ENCODE peak calls at places on chromosomes 13 and 19, in ten cellular contexts. G is psoas muscle; V is NCI-H1092; U is activated T-helper 2 cell treated with anti-CD3 and anti-CD28 coated beads, Interferon-gamma antibody, Interleukin-2, Interleukin-4, amounts not matched to agents 10 μg/mL and 5 μg/mL and 100 μg/mL, durations not matched to agents 14 hours and 24 hours and 36 hours; L is sigmoid colon; P is GM10248; D is erythroblast; M is KBM-7; I is mesothelial cell of epicardium; K is GM23338. N is an unnamed sample.
A peak's percentile ranks its signal among the peaks of the same experiment; 100 is the strongest.

GRCh38 chr19:31819837-31820236 is 470.6 kb upstream of the TSHZ3 start:
- DNase-seq in V (no peak), U (no peak), M (no peak), I (no peak), K (no peak), G (no peak), L (no peak), P (no peak), D (no peak), N (no peak)

GRCh38 chr13:21625366-21625765 is 21.4 kb upstream of the MICU2 start:
- DNase-seq in M (peak; percentile 63), V (no peak), K (peak; percentile 53), L (no peak), D (peak; percentile 27), P (peak; percentile 58), G (no peak), U (no peak), I (no peak), N (peak; percentile 68)

GRCh38 chr19:17226002-17226933 is at the start of gene OCEL1:
- DNase-seq in K (peak; percentile 99), L (peak; percentile 100), P (peak; percentile 95), I (peak; percentile 96), G (peak; percentile 99), U (peak; percentile 96), M (peak; percentile 98), V (peak; percentile 96), D (peak; percentile 99), N (peak; percentile 99)

GRCh38 chr19:17860331-17860992 is 752 bp downstream of the RPL18A start:
- DNase-seq in V (no peak), M (no peak), K (no peak), L (no peak), D (no peak), U (no peak), P (no peak), I (no peak), G (no peak), N (no peak)

GRCh38 chr19:39032164-39032918 is at the start of gene FBXO27:
- DNase-seq in K (peak; percentile 96), D (no peak), V (no peak), G (peak; percentile 22), L (no peak), P (no peak), I (peak; percentile 44), U (no peak), M (no peak), N (no peak)

GRCh38 chr19:1237754-1238372 is at the start of gene CBARP:
- DNase-seq in U (no peak), P (peak; percentile 55), M (no peak), I (no peak), G (peak; percentile 51), K (no peak), D (peak; percentile 74), V (no peak), L (peak; percentile 72), N (peak; percentile 33)

GRCh38 chr19:52086481-52086880 is 9.1 kb downstream of the ZNF841 start:
- DNase-seq in I (no peak), K (no peak), G (no peak), M (no peak), D (no peak), P (no peak), V (no peak), U (no peak), L (no peak), N (no peak)

GRCh38 chr19:43526884-43527859 is at the start of gene ETHE1:
- DNase-seq in D (peak; percentile 78), I (peak; percentile 53), M (peak; percentile 74), K (peak; percentile 89), V (peak; percentile 15), P (peak; percentile 88), U (peak; percentile 76), G (peak; percentile 87), L (peak; percentile 93), N (peak; percentile 86)

GRCh38 chr19:35712910-35713845 is 4.6 kb upstream of the KMT2B start:
- DNase-seq in K (peak; percentile 32), M (no peak), V (no peak), D (no peak), G (no peak), U (peak; percentile 72), P (peak; percentile 83), I (no peak), L (no peak), N (peak; percentile 14)

GRCh38 chr19:46950526-46951235 is 69.0 kb upstream of the NPAS1 start:
- DNase-seq in M (peak; percentile 21), U (no peak), L (no peak), V (no peak), D (no peak), I (no peak), K (no peak), P (no peak), G (no peak), N (peak; percentile 21)

GRCh38 chr13:76882431-76882830 is 3.8 kb downstream of the KCTD12 start:
- DNase-seq in I (no peak), G (no peak), M (peak; percentile 50), K (no peak), V (no peak), D (no peak), U (no peak), L (no peak), P (no peak), N (peak; percentile 50)

GRCh38 chr13:108828053-108828806 is 198.8 kb downstream of the MYO16 start:
- DNase-seq in U (no peak), L (no peak), M (no peak), D (no peak), K (no peak), I (no peak), P (no peak), V (no peak), G (no peak), N (no peak)

GRCh38 chr19:36986131-36986530 is 70.0 kb downstream of the ZNF568 start:
- DNase-seq in V (no peak), D (no peak), U (no peak), G (no peak), L (no peak), K (no peak), I (no peak), P (no peak), M (no peak), N (no peak)